ENCODE peak calls at places on chromosome 22, in six cellular contexts. Q, W, X, S, J and U are unnamed samples.

GRCh38 chr22:17217179-17217578 is 2.1 kb downstream of the ADA2 start:
- DNase-seq in Q (no peak), W (no peak), X (no peak), S (no peak), J (no peak), U (no peak)

GRCh38 chr22:27749597-27750225 is 51.8 kb downstream of the MN1 start:
- DNase-seq in Q (peak), W (peak), X (no peak), S (no peak), J (peak), U (no peak)

GRCh38 chr22:45096256-45096907 is 67.3 kb upstream of the NUP50 start:
- DNase-seq in Q (peak), W (peak), X (peak), S (peak), J (peak), U (peak)

GRCh38 chr22:27405672-27406388 is 395.7 kb downstream of the MN1 start:
- DNase-seq in Q (peak), W (peak), X (peak), S (peak), J (peak), U (peak)

GRCh38 chr22:44753189-44754042 is 1.0 kb downstream of the ARHGAP8 start:
- DNase-seq in Q (peak), W (no peak), X (no peak), S (no peak), J (no peak), U (peak)

GRCh38 chr22:47174671-47175111 is 412.2 kb downstream of the TBC1D22A start:
- DNase-seq in Q (no peak), W (peak), X (no peak), S (no peak), J (no peak), U (no peak)

GRCh38 chr22:45246060-45246985 is 5.6 kb upstream of the KIAA0930 start:
- DNase-seq in Q (peak), W (no peak), X (no peak), S (no peak), J (peak), U (peak)

GRCh38 chr22:25853078-25853477 is 111.1 kb downstream of the MYO18B start:
- DNase-seq in Q (no peak), W (no peak), X (no peak), S (no peak), J (no peak), U (no peak)

GRCh38 chr22:27130949-27131745 is 473.8 kb downstream of the MIAT start:
- DNase-seq in Q (no peak), W (no peak), X (no peak), S (no peak), J (peak), U (peak)

GRCh38 chr22:48758021-48758561 is 1069.6 kb downstream of the BRD1 start:
- DNase-seq in Q (no peak), W (peak), X (no peak), S (no peak), J (no peak), U (no peak)

GRCh38 chr22:39353346-39353745 is 3.6 kb downstream of the SYNGR1 start:
- DNase-seq in Q (no peak), W (no peak), X (no peak), S (no peak), J (no peak), U (no peak)

GRCh38 chr22:49201046-49201970 is 626.4 kb downstream of the BRD1 start:
- DNase-seq in Q (no peak), W (peak), X (no peak), S (peak), J (no peak), U (no peak)

GRCh38 chr22:47997052-47997568 is 1234.7 kb downstream of the TBC1D22A start:
- DNase-seq in Q (no peak), W (no peak), X (peak), S (no peak), J (no peak), U (no peak)

GRCh38 chr22:40138866-40139265 is 38.9 kb upstream of the TNRC6B start:
- DNase-seq in Q (no peak), W (no peak), X (no peak), S (no peak), J (no peak), U (no peak)

GRCh38 chr22:47098121-47098520 is 335.7 kb downstream of the TBC1D22A start:
- DNase-seq in Q (no peak), W (no peak), X (no peak), S (no peak), J (no peak), U (no peak)

GRCh38 chr22:47295982-47296381 is 533.5 kb downstream of the TBC1D22A start:
- DNase-seq in Q (no peak), W (no peak), X (no peak), S (no peak), J (no peak), U (no peak)

GRCh38 chr22:31082606-31083376 is 1.7 kb downstream of the SMTN start:
- DNase-seq in Q (peak), W (peak), X (no peak), S (peak), J (peak), U (peak)

GRCh38 chr22:36017661-36018091 is 10.9 kb downstream of the RBFOX2 start:
- DNase-seq in Q (no peak), W (no peak), X (no peak), S (no peak), J (no peak), U (no peak)

GRCh38 chr22:39825661-39826102 is 67.9 kb downstream of the ENTHD1 start:
- DNase-seq in Q (no peak), W (no peak), X (no peak), S (no peak), J (no peak), U (no peak)

GRCh38 chr22:27108425-27109114 is 451.2 kb downstream of the MIAT start:
- DNase-seq in Q (no peak), W (no peak), X (no peak), S (no peak), J (no peak), U (no peak)

GRCh38 chr22:38257650-38258246 is 15.1 kb downstream of the TMEM184B start:
- DNase-seq in Q (no peak), W (no peak), X (no peak), S (no peak), J (no peak), U (no peak)

GRCh38 chr22:46547883-46548244 is 10.4 kb upstream of the CELSR1 start:
- DNase-seq in Q (peak), W (no peak), X (no peak), S (no peak), J (peak), U (peak)

GRCh38 chr22:47437110-47437509 is 674.7 kb downstream of the TBC1D22A start:
- DNase-seq in Q (no peak), W (no peak), X (no peak), S (no peak), J (no peak), U (no peak)

GRCh38 chr22:49086181-49086580 is 741.5 kb downstream of the BRD1 start:
- DNase-seq in Q (no peak), W (no peak), X (no peak), S (no peak), J (no peak), U (no peak)

GRCh38 chr22:29205598-29206371 is at the start of gene EMID1:
- DNase-seq in Q (peak), W (peak), X (peak), S (peak), J (peak), U (peak)

GRCh38 chr22:45006101-45006872 is 3.5 kb downstream of the PHF21B start:
- DNase-seq in Q (no peak), W (no peak), X (peak), S (no peak), J (no peak), U (peak)

GRCh38 chr22:27488456-27489224 is 312.9 kb downstream of the MN1 start:
- DNase-seq in Q (no peak), W (no peak), X (no peak), S (no peak), J (no peak), U (no peak)

GRCh38 chr22:46721716-46722115 is 16.3 kb downstream of the CERK start:
- DNase-seq in Q (no peak), W (no peak), X (no peak), S (no peak), J (no peak), U (no peak)

GRCh38 chr22:29308148-29308790 is 1.8 kb downstream of the GAS2L1 start:
- DNase-seq in Q (no peak), W (no peak), X (no peak), S (peak), J (no peak), U (no peak)

GRCh38 chr22:34842630-34843029 is 223.3 kb upstream of the ISX start:
- DNase-seq in Q (no peak), W (no peak), X (no peak), S (no peak), J (no peak), U (no peak)

GRCh38 chr22:44811141-44811540 is 58.8 kb downstream of the ARHGAP8 start:
- DNase-seq in Q (no peak), W (no peak), X (no peak), S (no peak), J (no peak), U (no peak)

GRCh38 chr22:39907035-39907434 is 6.2 kb downstream of the GRAP2 start:
- DNase-seq in Q (no peak), W (no peak), X (no peak), S (no peak), J (no peak), U (no peak)

GRCh38 chr22:50702261-50702671 is 29.6 kb downstream of the SHANK3 start:
- DNase-seq in Q (no peak), W (no peak), X (no peak), S (no peak), J (no peak), U (no peak)

GRCh38 chr22:46088541-46089311 is 61.6 kb upstream of the PPARA start:
- DNase-seq in Q (peak), W (no peak), X (no peak), S (no peak), J (no peak), U (no peak)

GRCh38 chr22:30222321-30222720 is 24.2 kb downstream of the LIF start:
- DNase-seq in Q (no peak), W (no peak), X (no peak), S (no peak), J (no peak), U (no peak)

GRCh38 chr22:31230871-31231621 is 18.9 kb downstream of the LIMK2 start:
- DNase-seq in Q (peak), W (no peak), X (no peak), S (no peak), J (peak), U (peak)

DNA sequence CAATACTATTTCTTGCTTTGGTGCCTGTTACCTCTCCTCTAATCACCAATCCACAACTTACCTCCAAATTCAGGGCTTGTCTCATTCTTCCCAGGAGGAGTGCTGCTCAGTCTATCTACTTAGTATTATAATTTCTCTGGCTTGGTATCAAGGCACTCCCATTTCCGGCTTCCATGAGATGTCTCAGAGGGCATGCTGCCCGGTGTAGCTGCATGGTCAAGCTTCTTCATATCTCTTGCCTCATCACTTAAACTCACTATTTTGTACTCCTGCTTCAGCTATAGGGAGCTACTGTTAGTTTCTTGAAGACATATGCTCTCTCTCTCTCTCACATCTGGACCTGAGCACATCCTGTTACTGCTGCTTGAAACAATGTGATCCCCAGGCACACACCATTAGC is 182.7 kb upstream of the SYN3 start:
- DNase-seq in Q (no peak), W (no peak), X (no peak), S (no peak), J (no peak), U (no peak)
- H2AFZ ChIP-seq in Q (no peak), W (no peak), X (no peak), S (no peak), J (no peak), U (no peak)

DNA sequence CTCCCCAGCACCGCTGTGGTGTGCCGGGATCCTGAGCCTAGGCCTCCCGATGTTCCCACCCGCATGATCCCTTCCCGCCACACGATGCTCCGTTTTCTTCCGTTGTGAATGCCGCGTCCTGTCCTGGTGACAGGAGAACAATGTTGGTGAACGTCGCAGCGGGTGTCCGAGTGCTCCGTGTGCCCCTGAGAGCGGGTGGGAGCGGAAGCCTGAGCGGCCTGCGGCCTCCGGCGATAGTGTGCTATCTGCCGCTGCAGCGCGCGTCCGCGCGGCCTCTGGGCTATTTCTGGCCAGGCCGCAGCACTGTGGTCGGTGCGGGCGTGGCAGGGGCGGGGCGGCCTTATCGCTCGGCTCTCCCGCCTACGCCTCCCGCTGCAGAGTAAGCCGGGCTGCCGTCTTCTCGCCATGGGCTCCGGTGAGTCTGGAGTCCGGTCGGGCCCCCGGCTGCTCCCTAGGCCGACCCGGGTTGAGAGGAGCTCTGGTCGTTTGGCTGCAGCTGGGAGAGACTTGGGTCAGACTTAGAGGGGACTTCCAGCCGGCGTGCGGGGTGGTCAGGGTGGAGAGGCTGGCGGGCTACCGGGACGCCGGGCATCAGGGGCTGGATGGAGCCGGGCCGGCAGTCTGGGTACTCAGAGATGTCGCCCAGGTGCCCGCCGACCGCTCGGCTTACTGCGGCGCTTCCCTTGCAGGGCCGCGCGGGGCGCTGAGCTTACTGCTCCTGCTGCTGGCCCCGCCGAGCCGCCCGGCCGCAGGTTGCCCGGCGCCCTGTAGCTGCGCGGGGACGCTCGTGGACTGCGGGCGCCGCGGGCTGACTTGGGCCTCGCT is at the start of gene GP1BB:
- DNase-seq in Q (no peak), W (peak), X (no peak), S (peak), J (peak), U (peak)
- H3K23ac ChIP-seq in Q (no peak), W (no peak), X (peak), S (no peak), J (peak), U (no peak)

GRCh38 chr22:32780726-32781310 is 20.7 kb upstream of the TIMP3 start:
- DNase-seq in Q (no peak), W (no peak), X (no peak), S (no peak), J (no peak), U (no peak)
- H2AFZ ChIP-seq in Q (no peak), W (no peak), X (no peak), S (no peak), J (no peak), U (no peak)

DNA sequence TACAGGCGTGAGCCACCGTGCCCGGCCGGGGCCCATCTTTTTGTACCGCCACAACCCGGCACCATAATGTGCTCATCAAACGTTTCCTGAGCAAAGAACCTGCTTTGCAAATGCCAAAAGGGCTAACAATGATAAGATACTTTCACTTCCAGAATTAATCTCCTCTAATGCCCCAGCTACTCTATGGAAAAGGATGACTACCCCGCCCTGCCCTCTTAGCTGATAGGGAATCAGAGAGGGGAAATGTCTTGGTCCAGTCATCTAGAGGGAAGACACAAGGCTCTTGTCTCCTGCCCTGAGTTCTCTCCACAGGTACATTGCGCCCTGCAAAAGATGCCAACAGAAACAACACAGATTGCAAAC is 594 bp downstream of the TTLL1 start:
- DNase-seq in Q (no peak), W (no peak), X (no peak), S (no peak), J (no peak), U (no peak)
- H3K23ac ChIP-seq in Q (peak), W (no peak), X (no peak), S (no peak), J (no peak), U (no peak)

GRCh38 chr22:37179126-37179470 is 8.9 kb downstream of the C1QTNF6 start:
- DNase-seq in Q (no peak), W (no peak), X (no peak), S (no peak), J (no peak), U (peak)
- H2AFZ ChIP-seq in Q (no peak), W (no peak), X (peak), S (no peak), J (no peak), U (no peak)

GRCh38 chr22:21641795-21642583 is at the start of gene SDF2L1:
- DNase-seq in Q (peak), W (peak), X (peak), S (peak), J (peak), U (peak)
- H3K23ac ChIP-seq in Q (peak), W (no peak), X (peak), S (no peak), J (peak), U (no peak)

GRCh38 chr22:24443668-24444067 is 16.3 kb downstream of the ADORA2A start:
- DNase-seq in Q (no peak), W (no peak), X (no peak), S (no peak), J (no peak), U (no peak)

GRCh38 chr22:24441406-24442351 is 14.3 kb downstream of the ADORA2A start:
- DNase-seq in Q (no peak), W (no peak), X (no peak), S (no peak), J (no peak), U (no peak)

GRCh38 chr22:24442352-24442744 is 14.9 kb downstream of the ADORA2A start:
- DNase-seq in Q (no peak), W (no peak), X (no peak), S (no peak), J (no peak), U (no peak)

GRCh38 chr22:24440270-24440717 is 12.9 kb downstream of the ADORA2A start:
- DNase-seq in Q (no peak), W (no peak), X (no peak), S (no peak), J (no peak), U (no peak)

DNA sequence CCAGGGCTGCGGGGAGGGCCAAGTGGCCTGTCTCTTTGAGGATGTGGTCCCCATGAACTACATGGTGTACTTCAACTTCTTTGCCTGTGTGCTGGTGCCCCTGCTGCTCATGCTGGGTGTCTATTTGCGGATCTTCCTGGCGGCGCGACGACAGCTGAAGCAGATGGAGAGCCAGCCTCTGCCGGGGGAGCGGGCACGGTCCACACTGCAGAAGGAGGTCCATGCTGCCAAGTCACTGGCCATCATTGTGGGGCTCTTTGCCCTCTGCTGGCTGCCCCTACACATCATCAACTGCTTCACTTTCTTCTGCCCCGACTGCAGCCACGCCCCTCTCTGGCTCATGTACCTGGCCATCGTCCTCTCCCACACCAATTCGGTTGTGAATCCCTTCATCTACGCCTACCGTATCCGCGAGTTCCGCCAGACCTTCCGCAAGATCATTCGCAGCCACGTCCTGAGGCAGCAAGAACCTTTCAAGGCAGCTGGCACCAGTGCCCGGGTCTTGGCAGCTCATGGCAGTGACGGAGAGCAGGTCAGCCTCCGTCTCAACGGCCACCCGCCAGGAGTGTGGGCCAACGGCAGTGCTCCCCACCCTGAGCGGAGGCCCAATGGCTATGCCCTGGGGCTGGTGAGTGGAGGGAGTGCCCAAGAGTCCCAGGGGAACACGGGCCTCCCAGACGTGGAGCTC is 13.5 kb downstream of the ADORA2A start:
- DNase-seq in Q (no peak), W (no peak), X (no peak), S (no peak), J (no peak), U (no peak)
- H2AFZ ChIP-seq in Q (no peak), W (no peak), X (no peak), S (no peak), J (no peak), U (no peak)

GRCh38 chr22:24051568-24051967 is 40.5 kb downstream of the CABIN1 start:
- DNase-seq in Q (no peak), W (no peak), X (no peak), S (no peak), J (no peak), U (peak)

GRCh38 chr22:24051028-24051427 is 39.9 kb downstream of the CABIN1 start:
- DNase-seq in Q (no peak), W (no peak), X (no peak), S (no peak), J (no peak), U (no peak)

GRCh38 chr22:24049211-24049610 is 38.1 kb downstream of the CABIN1 start:
- DNase-seq in Q (no peak), W (no peak), X (no peak), S (no peak), J (no peak), U (no peak)

GRCh38 chr22:24053481-24054226 is 42.5 kb downstream of the CABIN1 start:
- DNase-seq in Q (no peak), W (no peak), X (no peak), S (no peak), J (peak), U (peak)

GRCh38 chr22:24049978-24050377 is 38.9 kb downstream of the CABIN1 start:
- DNase-seq in Q (no peak), W (no peak), X (no peak), S (no peak), J (no peak), U (no peak)
- H3K23ac ChIP-seq in Q (no peak), W (no peak), X (no peak), S (no peak), J (no peak), U (no peak)

GRCh38 chr22:19629720-19630419 is 84.4 kb upstream of the SEPTIN5 start:
- DNase-seq in Q (peak), W (peak), X (peak), S (peak), J (peak), U (peak)
- H2AFZ ChIP-seq in Q (peak), W (no peak), X (peak), S (peak), J (no peak), U (no peak)